ENCODE peak calls at places on chromosomes 5 and 9, in six cellular contexts. One of them, this sample, is unnamed.
A peak's percentile ranks its signal among the peaks of the same experiment; 100 is the strongest.

GRCh38 chr5:127417534-127417933 is 99.9 kb upstream of the PRRC1 start:
- DNase-seq in IMR-90: no peak
- DNase-seq in transverse colon: no peak
- DNase-seq in AG09309: no peak
- DNase-seq in choroid plexus epithelial cell: no peak
- DNase-seq in suprapubic skin: no peak
- DNase-seq in this sample: no peak

GRCh38 chr9:115033800-115034199 is 84.2 kb downstream of the TNC start:
- DNase-seq in IMR-90: no peak
- DNase-seq in transverse colon: no peak
- DNase-seq in AG09309: no peak
- DNase-seq in choroid plexus epithelial cell: no peak
- DNase-seq in suprapubic skin: no peak
- DNase-seq in this sample: no peak

GRCh38 chr5:151284392-151284967 is 19.1 kb downstream of the SLC36A3 start:
- DNase-seq in IMR-90: no peak
- DNase-seq in transverse colon: no peak
- DNase-seq in AG09309: no peak
- DNase-seq in choroid plexus epithelial cell: no peak
- DNase-seq in suprapubic skin: no peak
- DNase-seq in this sample: no peak

GRCh38 chr9:92501671-92502393 is 19.5 kb upstream of the ASPN start:
- DNase-seq in IMR-90: peak; percentile 51
- DNase-seq in transverse colon: peak; percentile 26
- DNase-seq in AG09309: peak; percentile 63
- DNase-seq in choroid plexus epithelial cell: peak; percentile 55
- DNase-seq in suprapubic skin: no peak
- DNase-seq in this sample: peak; percentile 45

GRCh38 chr5:103674321-103674720 is 111.7 kb upstream of the NUDT12 start:
- DNase-seq in IMR-90: no peak
- DNase-seq in transverse colon: no peak
- DNase-seq in AG09309: no peak
- DNase-seq in choroid plexus epithelial cell: peak; percentile 16
- DNase-seq in suprapubic skin: no peak
- DNase-seq in this sample: no peak

GRCh38 chr9:131963087-131963715 is 116.5 kb downstream of the MED27 start:
- DNase-seq in IMR-90: no peak
- DNase-seq in transverse colon: no peak
- DNase-seq in AG09309: no peak
- DNase-seq in choroid plexus epithelial cell: no peak
- DNase-seq in suprapubic skin: no peak
- DNase-seq in this sample: no peak

GRCh38 chr9:81317223-81317622 is 372.1 kb downstream of the TLE1 start:
- DNase-seq in IMR-90: no peak
- DNase-seq in transverse colon: no peak
- DNase-seq in AG09309: no peak
- DNase-seq in choroid plexus epithelial cell: no peak
- DNase-seq in suprapubic skin: no peak
- DNase-seq in this sample: no peak

GRCh38 chr5:77946381-77947050 is 170.4 kb upstream of the TBCA start:
- DNase-seq in IMR-90: no peak
- DNase-seq in transverse colon: no peak
- DNase-seq in AG09309: no peak
- DNase-seq in choroid plexus epithelial cell: no peak
- DNase-seq in suprapubic skin: no peak
- DNase-seq in this sample: no peak

GRCh38 chr5:150097152-150097551 is 10.8 kb upstream of the CSF1R start:
- DNase-seq in IMR-90: no peak
- DNase-seq in transverse colon: no peak
- DNase-seq in AG09309: no peak
- DNase-seq in choroid plexus epithelial cell: no peak
- DNase-seq in suprapubic skin: no peak
- DNase-seq in this sample: no peak

GRCh38 chr9:126945682-126946081 is 31.1 kb downstream of the RALGPS1 start:
- DNase-seq in IMR-90: no peak
- DNase-seq in transverse colon: no peak
- DNase-seq in AG09309: no peak
- DNase-seq in choroid plexus epithelial cell: no peak
- DNase-seq in suprapubic skin: no peak
- DNase-seq in this sample: no peak

GRCh38 chr9:69173891-69174644 is at the start of gene TJP2:
- DNase-seq in IMR-90: peak; percentile 75
- DNase-seq in transverse colon: peak; percentile 30
- DNase-seq in AG09309: no peak
- DNase-seq in choroid plexus epithelial cell: peak; percentile 81
- DNase-seq in suprapubic skin: peak; percentile 72
- DNase-seq in this sample: no peak

GRCh38 chr9:35105126-35105525 is 2.2 kb upstream of the STOML2 start:
- DNase-seq in IMR-90: no peak
- DNase-seq in transverse colon: no peak
- DNase-seq in AG09309: no peak
- DNase-seq in choroid plexus epithelial cell: no peak
- DNase-seq in suprapubic skin: no peak
- DNase-seq in this sample: no peak

GRCh38 chr9:27125936-27126335 is 16.9 kb downstream of the TEK start:
- DNase-seq in IMR-90: peak; percentile 85
- DNase-seq in transverse colon: no peak
- DNase-seq in AG09309: no peak
- DNase-seq in choroid plexus epithelial cell: peak; percentile 72
- DNase-seq in suprapubic skin: no peak
- DNase-seq in this sample: no peak

GRCh38 chr9:135230386-135230765 is 142.9 kb downstream of the OLFM1 start:
- DNase-seq in IMR-90: no peak
- DNase-seq in transverse colon: no peak
- DNase-seq in AG09309: no peak
- DNase-seq in choroid plexus epithelial cell: no peak
- DNase-seq in suprapubic skin: peak; percentile 25
- DNase-seq in this sample: no peak

GRCh38 chr5:169850407-169850806 is 129.9 kb downstream of the INSYN2B start:
- DNase-seq in IMR-90: no peak
- DNase-seq in transverse colon: no peak
- DNase-seq in AG09309: no peak
- DNase-seq in choroid plexus epithelial cell: no peak
- DNase-seq in suprapubic skin: no peak
- DNase-seq in this sample: no peak

GRCh38 chr5:106019271-106019670 is 1651.5 kb downstream of the EFNA5 start:
- DNase-seq in IMR-90: peak; percentile 62
- DNase-seq in transverse colon: no peak
- DNase-seq in AG09309: no peak
- DNase-seq in choroid plexus epithelial cell: peak; percentile 67
- DNase-seq in suprapubic skin: no peak
- DNase-seq in this sample: no peak

GRCh38 chr9:90848866-90849265 is 47.2 kb downstream of the SYK start:
- DNase-seq in IMR-90: no peak
- DNase-seq in transverse colon: no peak
- DNase-seq in AG09309: no peak
- DNase-seq in choroid plexus epithelial cell: no peak
- DNase-seq in suprapubic skin: no peak
- DNase-seq in this sample: no peak

GRCh38 chr9:8732367-8733075 is 932.9 kb upstream of the DMAC1 start:
- DNase-seq in IMR-90: no peak
- DNase-seq in transverse colon: no peak
- DNase-seq in AG09309: no peak
- DNase-seq in choroid plexus epithelial cell: no peak
- DNase-seq in suprapubic skin: no peak
- DNase-seq in this sample: no peak

GRCh38 chr9:8734760-8735159 is 935.2 kb upstream of the DMAC1 start:
- DNase-seq in IMR-90: no peak
- DNase-seq in transverse colon: no peak
- DNase-seq in AG09309: peak; percentile 16
- DNase-seq in choroid plexus epithelial cell: no peak
- DNase-seq in suprapubic skin: no peak
- DNase-seq in this sample: peak; percentile 40

GRCh38 chr9:8736805-8737204 is 937.2 kb upstream of the DMAC1 start:
- DNase-seq in IMR-90: no peak
- DNase-seq in transverse colon: no peak
- DNase-seq in AG09309: no peak
- DNase-seq in choroid plexus epithelial cell: no peak
- DNase-seq in suprapubic skin: no peak
- DNase-seq in this sample: no peak

GRCh38 chr9:8730618-8731017 is 931.0 kb upstream of the DMAC1 start:
- DNase-seq in IMR-90: no peak
- DNase-seq in transverse colon: no peak
- DNase-seq in AG09309: no peak
- DNase-seq in choroid plexus epithelial cell: no peak
- DNase-seq in suprapubic skin: no peak
- DNase-seq in this sample: no peak

GRCh38 chr9:8733096-8733954 is 933.7 kb upstream of the DMAC1 start:
- DNase-seq in IMR-90: no peak
- DNase-seq in transverse colon: no peak
- DNase-seq in AG09309: no peak
- DNase-seq in choroid plexus epithelial cell: peak; percentile 29
- DNase-seq in suprapubic skin: no peak
- DNase-seq in this sample: no peak
- H3K4me3 ChIP-seq in IMR-90: no peak overlapping the region
- H3K4me3 ChIP-seq in transverse colon: no peak overlapping the region
- H3K4me3 ChIP-seq in AG09309: no peak overlapping the region
- H3K4me3 ChIP-seq in choroid plexus epithelial cell: peak overlapping the region; percentile 33
- H3K4me3 ChIP-seq in suprapubic skin: peak overlapping the region; percentile 27
- H3K4me3 ChIP-seq in this sample: no peak overlapping the region

GRCh38 chr5:145450286-145450969 is 384.7 kb downstream of the PRELID2 start:
- DNase-seq in IMR-90: peak; percentile 21
- DNase-seq in transverse colon: no peak
- DNase-seq in AG09309: no peak
- DNase-seq in choroid plexus epithelial cell: peak; percentile 28
- DNase-seq in suprapubic skin: no peak
- DNase-seq in this sample: no peak

GRCh38 chr5:145445027-145445426 is 390.1 kb downstream of the PRELID2 start:
- DNase-seq in IMR-90: no peak
- DNase-seq in transverse colon: no peak
- DNase-seq in AG09309: no peak
- DNase-seq in choroid plexus epithelial cell: no peak
- DNase-seq in suprapubic skin: no peak
- DNase-seq in this sample: no peak

GRCh38 chr5:145446412-145446811 is 388.7 kb downstream of the PRELID2 start:
- DNase-seq in IMR-90: no peak
- DNase-seq in transverse colon: no peak
- DNase-seq in AG09309: no peak
- DNase-seq in choroid plexus epithelial cell: no peak
- DNase-seq in suprapubic skin: no peak
- DNase-seq in this sample: no peak

GRCh38 chr5:145449794-145450193 is 385.3 kb downstream of the PRELID2 start:
- DNase-seq in IMR-90: no peak
- DNase-seq in transverse colon: no peak
- DNase-seq in AG09309: no peak
- DNase-seq in choroid plexus epithelial cell: peak; percentile 10
- DNase-seq in suprapubic skin: no peak
- DNase-seq in this sample: no peak
- H3K4me3 ChIP-seq in IMR-90: no peak overlapping the region
- H3K4me3 ChIP-seq in transverse colon: no peak overlapping the region
- H3K4me3 ChIP-seq in AG09309: no peak overlapping the region
- H3K4me3 ChIP-seq in choroid plexus epithelial cell: no peak overlapping the region
- H3K4me3 ChIP-seq in suprapubic skin: no peak overlapping the region
- H3K4me3 ChIP-seq in this sample: no peak overlapping the region

DNA sequence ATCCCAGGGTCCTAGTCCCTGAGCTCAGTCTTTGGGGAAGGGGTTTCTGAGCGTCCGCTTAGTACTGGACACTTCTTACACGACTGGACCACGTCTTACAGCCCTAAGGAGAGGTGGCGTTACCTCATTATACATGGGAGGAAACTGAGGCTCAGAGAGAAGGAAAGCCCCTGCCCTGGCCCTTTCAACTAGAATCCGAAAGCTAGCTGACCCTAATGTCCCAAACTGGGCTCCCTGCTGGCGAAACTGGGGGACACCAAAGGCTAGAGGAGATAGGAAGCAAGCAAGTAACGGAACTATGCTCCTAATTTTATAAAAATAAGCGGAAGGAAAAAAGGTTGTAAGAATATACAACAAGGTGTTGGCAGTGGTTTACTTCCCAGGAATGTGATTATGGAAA is 14.2 kb downstream of the LHX6 start:
- DNase-seq in IMR-90: no peak
- DNase-seq in transverse colon: no peak
- DNase-seq in AG09309: no peak
- DNase-seq in choroid plexus epithelial cell: no peak
- DNase-seq in suprapubic skin: peak; percentile 18
- DNase-seq in this sample: no peak
- H3K4me3 ChIP-seq in IMR-90: peak overlapping the region; percentile 6
- H3K4me3 ChIP-seq in transverse colon: no peak overlapping the region
- H3K4me3 ChIP-seq in AG09309: no peak overlapping the region
- H3K4me3 ChIP-seq in choroid plexus epithelial cell: no peak overlapping the region
- H3K4me3 ChIP-seq in suprapubic skin: peak overlapping the region; percentile 51
- H3K4me3 ChIP-seq in this sample: peak overlapping the region; percentile 72

GRCh38 chr5:6355294-6355693 is 23.1 kb downstream of the MED10 start:
- DNase-seq in IMR-90: no peak
- DNase-seq in transverse colon: no peak
- DNase-seq in AG09309: no peak
- DNase-seq in choroid plexus epithelial cell: no peak
- DNase-seq in suprapubic skin: no peak
- DNase-seq in this sample: no peak
- H3K4me3 ChIP-seq in IMR-90: no peak overlapping the region
- H3K4me3 ChIP-seq in transverse colon: no peak overlapping the region
- H3K4me3 ChIP-seq in AG09309: no peak overlapping the region
- H3K4me3 ChIP-seq in choroid plexus epithelial cell: no peak overlapping the region
- H3K4me3 ChIP-seq in suprapubic skin: no peak overlapping the region
- H3K4me3 ChIP-seq in this sample: no peak overlapping the region

GRCh38 chr5:125349432-125349831 is 603.0 kb upstream of the ZNF608 start:
- DNase-seq in IMR-90: peak; percentile 16
- DNase-seq in transverse colon: no peak
- DNase-seq in AG09309: no peak
- DNase-seq in choroid plexus epithelial cell: peak; percentile 69
- DNase-seq in suprapubic skin: no peak
- DNase-seq in this sample: no peak

GRCh38 chr5:125348221-125348692 is 601.8 kb upstream of the ZNF608 start:
- DNase-seq in IMR-90: no peak
- DNase-seq in transverse colon: no peak
- DNase-seq in AG09309: no peak
- DNase-seq in choroid plexus epithelial cell: peak; percentile 36
- DNase-seq in suprapubic skin: peak; percentile 59
- DNase-seq in this sample: no peak

GRCh38 chr5:125342938-125343401 is 596.5 kb upstream of the ZNF608 start:
- DNase-seq in IMR-90: peak; percentile 84
- DNase-seq in transverse colon: no peak
- DNase-seq in AG09309: peak; percentile 70
- DNase-seq in choroid plexus epithelial cell: peak; percentile 77
- DNase-seq in suprapubic skin: no peak
- DNase-seq in this sample: no peak

GRCh38 chr5:125346316-125346715 is 599.9 kb upstream of the ZNF608 start:
- DNase-seq in IMR-90: no peak
- DNase-seq in transverse colon: no peak
- DNase-seq in AG09309: no peak
- DNase-seq in choroid plexus epithelial cell: no peak
- DNase-seq in suprapubic skin: no peak
- DNase-seq in this sample: no peak

DNA sequence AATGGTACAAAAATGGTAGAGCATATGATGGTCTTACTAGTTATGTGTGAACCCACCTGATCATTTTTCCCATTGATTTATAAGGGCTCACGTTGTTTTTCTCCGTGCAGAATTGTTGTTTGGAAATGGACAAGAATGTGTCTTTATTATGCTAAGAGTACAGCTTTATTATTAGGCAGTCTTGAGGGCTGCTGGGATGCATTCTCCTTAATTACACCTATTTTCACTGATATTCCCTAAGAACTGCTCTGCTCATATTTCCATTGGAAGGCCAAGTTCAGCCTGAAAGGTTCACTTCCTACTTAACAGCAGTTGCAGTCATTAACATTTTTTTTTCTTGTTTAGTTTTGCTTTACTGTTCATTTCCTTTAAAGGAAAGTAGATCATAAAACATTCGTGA is 602.5 kb upstream of the ZNF608 start:
- DNase-seq in IMR-90: no peak
- DNase-seq in transverse colon: no peak
- DNase-seq in AG09309: no peak
- DNase-seq in choroid plexus epithelial cell: no peak
- DNase-seq in suprapubic skin: no peak
- DNase-seq in this sample: no peak
- H3K4me3 ChIP-seq in IMR-90: no peak overlapping the region
- H3K4me3 ChIP-seq in transverse colon: no peak overlapping the region
- H3K4me3 ChIP-seq in AG09309: no peak overlapping the region
- H3K4me3 ChIP-seq in choroid plexus epithelial cell: no peak overlapping the region
- H3K4me3 ChIP-seq in suprapubic skin: no peak overlapping the region
- H3K4me3 ChIP-seq in this sample: no peak overlapping the region

GRCh38 chr5:146072595-146072994 is 32.8 kb downstream of the PLAC8L1 start:
- DNase-seq in IMR-90: no peak
- DNase-seq in transverse colon: no peak
- DNase-seq in AG09309: no peak
- DNase-seq in choroid plexus epithelial cell: no peak
- DNase-seq in suprapubic skin: no peak
- DNase-seq in this sample: no peak
- H3K4me3 ChIP-seq in IMR-90: no peak overlapping the region
- H3K4me3 ChIP-seq in transverse colon: no peak overlapping the region
- H3K4me3 ChIP-seq in AG09309: no peak overlapping the region
- H3K4me3 ChIP-seq in choroid plexus epithelial cell: no peak overlapping the region
- H3K4me3 ChIP-seq in suprapubic skin: no peak overlapping the region
- H3K4me3 ChIP-seq in this sample: no peak overlapping the region

This sample was measured in Caco-2.